ENCODE peak calls at places on chromosomes 12 and 14, in nine cellular contexts. U is lower lobe of right lung, B is cardiac muscle cell, G is endothelial cell of umbilical vein, F is tibial nerve, C is left ventricle myocardium inferior, H is body of pancreas, D is transverse colon, W is vagina. T is an unnamed sample. For H3K4me1, the result is how much of the 10 kb centered on the place peaks cover.

GRCh38 chr12:62438098-62438692 is 28.4 kb upstream of the MON2 start:
- DNase-seq in U (no peak), B (peak), G (peak), F (peak), C (no peak), H (peak), D (peak), W (no peak), T (no peak)

GRCh38 chr12:131041216-131041967 is 87.7 kb downstream of the ADGRD1 start:
- DNase-seq in U (peak), B (no peak), G (no peak), F (no peak), C (no peak), H (no peak), D (no peak), W (no peak), T (no peak)

GRCh38 chr12:72057330-72057911 is 118.8 kb downstream of the TPH2 start:
- DNase-seq in U (no peak), B (peak), G (no peak), F (no peak), C (no peak), H (no peak), D (no peak), W (no peak), T (no peak)

GRCh38 chr12:66740257-66740656 is 61.4 kb upstream of the GRIP1 start:
- DNase-seq in U (no peak), B (no peak), G (no peak), F (no peak), C (no peak), H (no peak), D (no peak), W (no peak), T (no peak)

GRCh38 chr12:126033746-126034145 is 968.5 kb downstream of the AACS start:
- DNase-seq in U (no peak), B (no peak), G (no peak), F (no peak), C (no peak), H (no peak), D (peak), W (no peak), T (no peak)

GRCh38 chr14:42130809-42131208 is 524.1 kb downstream of the LRFN5 start:
- DNase-seq in U (no peak), B (no peak), G (no peak), F (no peak), C (no peak), H (no peak), D (no peak), W (no peak), T (no peak)

GRCh38 chr12:56346663-56347062 is 8.0 kb downstream of the IL23A start:
- DNase-seq in U (no peak), B (no peak), G (no peak), F (no peak), C (no peak), H (peak), D (no peak), W (no peak), T (no peak)

GRCh38 chr14:102525213-102526143 is 15.9 kb upstream of the ANKRD9 start:
- DNase-seq in U (no peak), B (no peak), G (no peak), F (peak), C (no peak), H (peak), D (peak), W (no peak), T (peak)

GRCh38 chr14:91573894-91574837 is 64.1 kb upstream of the PPP4R3A start:
- DNase-seq in U (peak), B (peak), G (peak), F (peak), C (peak), H (peak), D (peak), W (no peak), T (peak)

GRCh38 chr12:127290251-127290650 is 976.7 kb upstream of the TMEM132C start:
- DNase-seq in U (no peak), B (no peak), G (no peak), F (no peak), C (no peak), H (no peak), D (no peak), W (peak), T (no peak)

GRCh38 chr14:22530101-22530500 is 58.9 kb downstream of the DAD1 start:
- DNase-seq in U (no peak), B (no peak), G (no peak), F (no peak), C (no peak), H (no peak), D (no peak), W (no peak), T (no peak)

GRCh38 chr12:92400006-92400405 is 254.4 kb upstream of the BTG1 start:
- DNase-seq in U (no peak), B (no peak), G (no peak), F (no peak), C (no peak), H (no peak), D (peak), W (no peak), T (no peak)
- H3K4me1 ChIP-seq in U (under half), B (under half), G (under half), F (under half), C (under half), H (under half), D (under half), W (under half), T (under half)

DNA sequence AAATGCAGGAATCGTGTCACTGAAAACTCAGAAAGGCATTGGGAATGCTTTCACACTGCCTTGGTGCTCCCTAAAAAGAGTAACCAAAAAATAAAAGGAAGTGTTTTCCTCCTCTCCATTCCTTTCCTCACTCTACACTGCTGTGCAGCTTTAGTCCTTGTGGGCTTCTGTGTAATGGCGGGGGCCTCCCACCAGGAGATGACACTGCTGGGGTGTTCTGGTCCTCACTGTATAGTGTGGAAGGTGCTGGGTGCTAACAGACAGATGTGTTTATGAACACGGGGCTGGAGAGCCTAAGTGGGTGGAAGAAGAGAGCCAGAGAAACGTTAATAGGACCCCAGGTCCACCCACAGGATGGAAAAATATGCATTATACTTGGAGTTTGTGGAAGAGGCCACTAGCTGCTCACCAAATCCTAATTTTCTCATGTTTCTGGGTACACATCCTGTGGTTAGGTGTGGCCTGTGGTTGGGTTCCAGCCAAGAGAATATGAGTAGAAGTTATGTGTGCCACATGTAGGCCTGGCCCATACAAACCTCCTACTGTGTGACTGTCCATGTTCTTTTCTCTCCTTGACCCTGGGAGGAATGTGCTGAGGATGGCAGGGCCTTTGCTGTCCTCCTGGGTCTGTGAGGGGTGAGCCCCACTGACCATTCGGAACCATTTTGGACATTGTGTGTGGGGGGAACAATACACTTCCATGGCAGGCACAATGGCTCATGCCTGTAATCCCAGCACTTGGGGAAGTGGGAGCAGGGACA is 14.0 kb upstream of the C1S start:
- DNase-seq in U (no peak), B (no peak), G (no peak), F (no peak), C (no peak), H (no peak), D (no peak), W (no peak), T (no peak)
- TF ChIP-seq CTCF in U (no peak), B (no peak), G (no peak), F (no peak), C (no peak), H (no peak), D (no peak), W (no peak), T (no peak)

DNA sequence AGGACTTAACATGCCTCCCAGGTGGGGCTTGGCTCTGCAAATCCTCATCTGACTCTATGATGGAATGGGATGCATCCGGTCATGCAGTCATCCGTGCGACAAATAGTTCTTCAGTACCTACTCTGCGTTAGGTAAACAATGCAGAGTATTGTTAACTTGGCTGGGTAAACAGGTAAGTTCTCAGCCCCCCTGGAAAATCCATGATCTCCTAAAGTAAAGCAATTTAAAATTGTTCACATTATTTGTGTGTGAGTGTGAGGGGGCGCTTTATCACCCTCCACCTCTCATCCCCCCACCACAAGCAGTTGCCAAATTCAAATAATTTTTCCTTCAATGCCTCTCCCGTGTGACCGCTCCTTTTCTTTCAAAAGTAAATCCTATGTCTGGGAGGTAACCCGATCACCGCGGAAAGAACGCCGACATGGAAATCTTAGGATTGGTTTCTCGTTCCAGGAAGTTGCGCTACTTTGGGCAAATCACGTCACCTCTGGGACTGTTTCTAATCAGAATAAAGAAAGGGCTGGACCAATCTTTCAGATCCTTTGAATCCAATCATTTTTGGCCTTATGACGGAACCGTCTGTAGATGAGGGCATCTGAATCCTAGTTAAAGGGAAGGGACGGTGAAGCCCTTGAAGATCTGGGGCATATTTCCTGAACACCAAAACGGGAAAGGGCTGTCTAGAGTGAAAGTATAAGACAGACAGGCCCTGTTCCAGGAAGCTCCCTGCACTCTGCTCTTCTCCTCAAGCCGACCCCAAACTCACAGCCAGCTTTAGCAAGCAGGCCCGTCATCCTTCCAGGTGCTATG is 44.0 kb upstream of the SINHCAF start:
- DNase-seq in U (no peak), B (peak), G (peak), F (peak), C (peak), H (peak), D (peak), W (no peak), T (no peak)
- H3K4me3 ChIP-seq in U (peak), B (no peak), G (no peak), F (peak), C (peak), H (no peak), D (peak), W (peak), T (no peak)

GRCh38 chr12:89424846-89425245 is 72.5 kb upstream of the DUSP6 start:
- DNase-seq in U (no peak), B (no peak), G (no peak), F (no peak), C (no peak), H (no peak), D (no peak), W (no peak), T (no peak)
- H3K4me1 ChIP-seq in U (under half), B (under half), G (under half), F (under half), C (under half), H (under half), D (under half), W (under half), T (under half)

GRCh38 chr12:42103155-42103554 is 41.5 kb downstream of the GXYLT1 start:
- DNase-seq in U (no peak), B (no peak), G (no peak), F (no peak), C (no peak), H (no peak), D (no peak), W (no peak), T (no peak)

GRCh38 chr12:42104784-42105183 is 39.9 kb downstream of the GXYLT1 start:
- DNase-seq in U (no peak), B (no peak), G (no peak), F (no peak), C (no peak), H (no peak), D (no peak), W (no peak), T (no peak)

GRCh38 chr12:42099433-42099832 is 45.2 kb downstream of the GXYLT1 start:
- DNase-seq in U (no peak), B (no peak), G (no peak), F (no peak), C (no peak), H (no peak), D (no peak), W (no peak), T (no peak)

GRCh38 chr12:42102720-42103119 is 42.0 kb downstream of the GXYLT1 start:
- DNase-seq in U (no peak), B (no peak), G (no peak), F (no peak), C (no peak), H (no peak), D (no peak), W (no peak), T (no peak)

DNA sequence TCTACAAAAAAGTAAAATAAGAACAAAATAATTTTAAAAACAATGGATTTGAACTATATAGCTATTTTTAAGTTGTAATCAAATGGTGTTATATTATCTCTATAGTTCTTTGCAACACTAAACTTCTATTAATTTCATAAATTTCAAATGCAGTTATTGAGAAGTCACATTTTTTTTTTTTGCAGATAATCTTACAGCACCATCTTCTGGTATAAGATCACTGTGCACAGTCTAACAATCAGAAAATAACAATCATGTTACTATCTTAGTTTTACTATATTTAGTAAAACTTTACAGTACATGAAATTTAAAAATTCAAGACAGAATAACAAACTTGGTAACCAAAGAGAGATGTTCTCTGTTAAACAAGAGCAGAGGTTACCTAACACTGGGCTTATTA is 40.6 kb downstream of the GXYLT1 start:
- DNase-seq in U (no peak), B (no peak), G (no peak), F (no peak), C (no peak), H (no peak), D (no peak), W (no peak), T (no peak)
- TF ChIP-seq CTCF in U (no peak), B (peak), G (peak), F (no peak), C (peak), H (no peak), D (peak), W (no peak), T (no peak)

GRCh38 chr12:1662761-1663439 is 28.0 kb upstream of the ADIPOR2 start:
- DNase-seq in U (peak), B (peak), G (no peak), F (no peak), C (no peak), H (peak), D (peak), W (no peak), T (peak)

GRCh38 chr12:1663440-1664132 is 27.3 kb upstream of the ADIPOR2 start:
- DNase-seq in U (no peak), B (no peak), G (no peak), F (no peak), C (no peak), H (no peak), D (no peak), W (no peak), T (no peak)

GRCh38 chr12:1666215-1666614 is 24.7 kb upstream of the ADIPOR2 start:
- DNase-seq in U (no peak), B (no peak), G (no peak), F (no peak), C (no peak), H (no peak), D (no peak), W (no peak), T (no peak)

GRCh38 chr12:1666685-1667162 is 24.1 kb upstream of the ADIPOR2 start:
- DNase-seq in U (no peak), B (no peak), G (peak), F (no peak), C (no peak), H (peak), D (peak), W (no peak), T (no peak)

DNA sequence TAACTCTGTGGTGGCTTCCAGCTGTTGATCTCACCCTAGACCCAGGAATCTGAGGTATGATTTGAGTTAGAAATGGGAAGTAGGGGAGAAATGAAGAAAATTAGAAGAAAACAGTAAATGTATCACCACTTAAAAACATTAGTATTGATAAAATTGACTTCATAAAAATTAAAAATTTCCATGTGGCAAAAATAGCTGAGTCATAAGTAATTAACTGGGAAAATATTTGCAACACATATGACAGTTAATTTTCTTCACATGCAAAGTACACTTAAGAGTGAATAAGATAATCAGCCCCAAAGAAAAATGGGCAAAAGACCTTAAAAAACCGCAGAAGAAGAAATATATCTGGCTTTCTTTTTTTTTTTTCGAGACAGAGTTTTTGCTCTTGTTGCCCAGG is 25.5 kb upstream of the ADIPOR2 start:
- DNase-seq in U (no peak), B (no peak), G (no peak), F (no peak), C (no peak), H (no peak), D (no peak), W (no peak), T (no peak)
- H3K4me3 ChIP-seq in U (no peak), B (no peak), G (no peak), F (no peak), C (no peak), H (no peak), D (no peak), W (no peak), T (no peak)

GRCh38 chr12:100158535-100158934 is 15.9 kb upstream of the BLTP3B start:
- DNase-seq in U (no peak), B (no peak), G (no peak), F (no peak), C (no peak), H (no peak), D (no peak), W (no peak), T (no peak)

GRCh38 chr12:100154472-100155247 is 12.0 kb upstream of the BLTP3B start:
- DNase-seq in U (peak), B (peak), G (peak), F (peak), C (peak), H (peak), D (peak), W (no peak), T (peak)

GRCh38 chr12:100157427-100157821 is 14.8 kb upstream of the BLTP3B start:
- DNase-seq in U (no peak), B (no peak), G (no peak), F (no peak), C (no peak), H (no peak), D (no peak), W (no peak), T (no peak)

GRCh38 chr12:100159391-100160104 is 16.9 kb upstream of the BLTP3B start:
- DNase-seq in U (no peak), B (no peak), G (no peak), F (no peak), C (no peak), H (no peak), D (no peak), W (no peak), T (no peak)

GRCh38 chr12:100156731-100157426 is 14.2 kb upstream of the BLTP3B start:
- DNase-seq in U (no peak), B (peak), G (no peak), F (no peak), C (no peak), H (no peak), D (no peak), W (no peak), T (no peak)
- H3K4me1 ChIP-seq in U (under half), B (under half), G (under half), F (under half), C (under half), H (under half), D (under half), W (under half), T (under half)

GRCh38 chr14:24300326-24300980 is 803 bp downstream of the NOP9 start:
- DNase-seq in U (no peak), B (no peak), G (no peak), F (no peak), C (no peak), H (no peak), D (no peak), W (no peak), T (no peak)

GRCh38 chr14:24297190-24297964 is 2.2 kb downstream of the DHRS1 start:
- DNase-seq in U (no peak), B (peak), G (peak), F (no peak), C (no peak), H (no peak), D (no peak), W (no peak), T (no peak)

GRCh38 chr14:24296341-24297157 is 3.0 kb downstream of the DHRS1 start:
- DNase-seq in U (peak), B (peak), G (peak), F (peak), C (peak), H (peak), D (peak), W (no peak), T (peak)

GRCh38 chr14:24298892-24299254 is 707 bp downstream of the DHRS1 start:
- DNase-seq in U (no peak), B (no peak), G (peak), F (no peak), C (no peak), H (no peak), D (no peak), W (no peak), T (peak)

DNA sequence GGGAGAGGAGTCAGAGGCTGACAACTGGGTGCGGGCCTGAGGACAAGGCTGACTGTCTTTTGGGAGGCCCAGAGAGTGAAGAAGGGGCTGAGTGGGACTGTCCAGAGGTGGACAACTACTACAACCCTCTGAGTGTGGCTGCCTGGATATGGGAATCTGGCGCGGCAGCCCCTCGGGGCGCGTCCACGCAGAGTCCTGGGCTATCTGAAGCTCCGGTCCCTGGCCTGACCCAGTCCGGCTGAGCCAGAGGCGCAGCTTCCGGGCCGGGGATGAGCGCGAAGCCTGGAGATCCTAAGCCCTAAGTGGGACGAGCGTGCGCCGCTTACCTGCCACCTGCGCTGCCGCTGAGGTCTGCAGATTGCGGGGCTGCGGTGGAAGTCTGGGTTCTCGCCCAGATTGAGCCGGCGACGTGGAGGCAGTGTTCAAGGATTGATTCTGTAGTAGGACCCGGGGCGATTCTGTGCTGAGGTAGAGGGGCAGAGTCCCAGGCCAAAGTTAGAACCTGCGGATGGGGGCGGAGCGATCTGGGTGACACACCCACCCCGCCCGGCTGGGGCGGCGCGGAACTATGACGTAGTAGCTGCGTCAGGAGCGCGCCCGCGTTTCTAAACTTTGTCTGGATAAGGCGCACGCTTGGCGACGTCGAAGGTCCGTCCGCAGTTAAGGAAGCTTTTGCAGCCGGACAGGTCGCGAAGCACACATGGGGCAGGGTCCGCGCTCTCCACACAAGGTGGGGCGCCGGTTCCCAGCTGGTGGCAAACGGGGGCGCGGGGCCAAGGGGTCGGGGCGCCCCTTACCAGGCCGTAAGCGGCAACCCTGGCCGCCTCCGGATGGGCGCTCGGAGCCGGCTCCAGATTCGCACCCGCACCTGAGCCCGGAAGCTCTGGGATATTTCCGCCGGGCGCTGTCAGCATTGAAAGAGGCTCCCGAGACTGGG is at the start of the genes DHRS1 and NOP9:
- DNase-seq in U (peak), B (peak), G (peak), F (peak), C (peak), H (peak), D (peak), W (no peak), T (peak)
- TF ChIP-seq CTCF in U (no peak), B (no peak), G (no peak), F (peak), C (no peak), H (no peak), D (no peak), W (no peak), T (no peak)